ENCODE peak calls at places on chromosomes 16 and 17, in nine cellular contexts. S, Z, J, V, K, E, D, U and W are unnamed samples.

GRCh38 chr17:48131216-48131824 is 23.8 kb downstream of the SNX11 start:
- DNase-seq in S (peak), Z (peak), J (peak), V (peak), K (peak), E (peak), D (peak), U (peak), W (peak)

GRCh38 chr16:66569131-66569530 is 2.9 kb downstream of the CMTM1 start:
- DNase-seq in S (no peak), Z (no peak), J (peak), V (no peak), K (peak), E (peak), D (no peak), U (peak), W (no peak)

GRCh38 chr17:64327201-64327930 is 63.3 kb downstream of the PECAM1 start:
- DNase-seq in S (no peak), Z (no peak), J (peak), V (no peak), K (no peak), E (no peak), D (no peak), U (no peak), W (no peak)

GRCh38 chr17:77456951-77457548 is 316.3 kb downstream of the SEC14L1 start:
- DNase-seq in S (no peak), Z (no peak), J (no peak), V (no peak), K (no peak), E (no peak), D (no peak), U (no peak), W (no peak)

GRCh38 chr17:63932008-63932561 is at the start of gene CD79B:
- DNase-seq in S (no peak), Z (no peak), J (no peak), V (no peak), K (no peak), E (no peak), D (no peak), U (no peak), W (no peak)

GRCh38 chr16:46817961-46818360 is 13.0 kb downstream of the C16orf87 start:
- DNase-seq in S (no peak), Z (no peak), J (peak), V (no peak), K (peak), E (no peak), D (no peak), U (peak), W (no peak)

GRCh38 chr17:50130778-50131317 is 888 bp upstream of the SAMD14 start:
- DNase-seq in S (no peak), Z (no peak), J (no peak), V (peak), K (no peak), E (no peak), D (no peak), U (no peak), W (no peak)

GRCh38 chr17:80846932-80847331 is 144.7 kb upstream of the CHMP6 start:
- DNase-seq in S (no peak), Z (no peak), J (no peak), V (no peak), K (no peak), E (no peak), D (no peak), U (no peak), W (no peak)

GRCh38 chr16:2150418-2151187 is 2.2 kb downstream of the RAB26 start:
- DNase-seq in S (no peak), Z (no peak), J (no peak), V (peak), K (peak), E (peak), D (no peak), U (peak), W (peak)

GRCh38 chr17:71631483-71631882 is 489.3 kb upstream of the SOX9 start:
- DNase-seq in S (no peak), Z (no peak), J (peak), V (peak), K (peak), E (peak), D (no peak), U (peak), W (peak)

GRCh38 chr16:57608462-57609113 is 19.8 kb upstream of the ADGRG1 start:
- DNase-seq in S (no peak), Z (no peak), J (no peak), V (no peak), K (no peak), E (no peak), D (no peak), U (no peak), W (no peak)

GRCh38 chr17:81097943-81098308 is 63.0 kb downstream of the BAIAP2 start:
- DNase-seq in S (no peak), Z (no peak), J (no peak), V (peak), K (peak), E (peak), D (no peak), U (peak), W (no peak)

GRCh38 chr17:80793851-80794267 is 197.8 kb upstream of the CHMP6 start:
- DNase-seq in S (no peak), Z (no peak), J (peak), V (no peak), K (peak), E (peak), D (no peak), U (peak), W (no peak)

GRCh38 chr17:29241015-29241963 is 5.4 kb upstream of the CRYBA1 start:
- DNase-seq in S (no peak), Z (no peak), J (peak), V (peak), K (peak), E (peak), D (peak), U (peak), W (peak)

GRCh38 chr16:85138073-85138824 is 26.0 kb upstream of the CIBAR2 start:
- DNase-seq in S (no peak), Z (no peak), J (no peak), V (no peak), K (no peak), E (no peak), D (no peak), U (no peak), W (no peak)

GRCh38 chr16:48447940-48448536 is 62.8 kb upstream of the SIAH1 start:
- DNase-seq in S (no peak), Z (no peak), J (no peak), V (no peak), K (no peak), E (no peak), D (no peak), U (no peak), W (no peak)

GRCh38 chr17:61477204-61477834 is 25.1 kb downstream of the TBX4 start:
- DNase-seq in S (no peak), Z (no peak), J (no peak), V (no peak), K (no peak), E (no peak), D (no peak), U (no peak), W (no peak)

GRCh38 chr17:61289408-61290385 is 109.9 kb upstream of the TBX2 start:
- DNase-seq in S (no peak), Z (no peak), J (no peak), V (no peak), K (no peak), E (no peak), D (peak), U (no peak), W (no peak)